ENCODE peak calls at places on chromosomes 4 and X, in six cellular contexts. C, V, Q, Z, U and J are unnamed samples.
A peak's percentile ranks its signal among the peaks of the same experiment; 100 is the strongest.

GRCh38 chr4:155735506-155735905 is 23.3 kb upstream of the GUCY1B1 start:
- DNase-seq in C (no peak), V (no peak), Q (peak; percentile 8), Z (no peak), U (no peak), J (no peak)

GRCh38 chr4:8618421-8618820 is 25.9 kb downstream of the CPZ start:
- DNase-seq in C (no peak), V (no peak), Q (no peak), Z (peak; percentile 27), U (peak; percentile 37), J (no peak)

GRCh38 chr4:79141530-79141929 is 184.3 kb downstream of the NAA11 start:
- DNase-seq in C (no peak), V (peak; percentile 82), Q (peak; percentile 16), Z (no peak), U (no peak), J (no peak)

GRCh38 chr4:110735691-110736090 is 112.8 kb upstream of the PITX2 start:
- DNase-seq in C (peak; percentile 23), V (peak; percentile 18), Q (peak; percentile 3), Z (no peak), U (no peak), J (no peak)

GRCh38 chr4:150090836-150091235 is 12.6 kb downstream of the DCLK2 start:
- DNase-seq in C (no peak), V (no peak), Q (no peak), Z (no peak), U (no peak), J (peak; percentile 63)

GRCh38 chr4:27094785-27095184 is 234.1 kb downstream of the STIM2 start:
- DNase-seq in C (peak; percentile 35), V (no peak), Q (no peak), Z (no peak), U (no peak), J (peak; percentile 98)

GRCh38 chr4:24476209-24476781 is 108.1 kb downstream of the DHX15 start:
- DNase-seq in C (peak; percentile 22), V (peak; percentile 15), Q (peak; percentile 46), Z (no peak), U (no peak), J (no peak)

GRCh38 chrX:16212024-16212423 is 44.7 kb downstream of the MAGEB17 start:
- DNase-seq in C (no peak), V (no peak), Q (peak; percentile 16), Z (no peak), U (no peak), J (no peak)

GRCh38 chrX:33273521-33273920 is 62.2 kb upstream of the DMD start:
- DNase-seq in C (no peak), V (no peak), Q (no peak), Z (no peak), U (no peak), J (no peak)

GRCh38 chr4:187480146-187481145 is 515.1 kb upstream of the ZFP42 start:
- DNase-seq in C (no peak), V (no peak), Q (peak; percentile 11), Z (no peak), U (no peak), J (peak; percentile 69)

GRCh38 chr4:1789552-1789951 is 3.5 kb upstream of the FGFR3 start:
- DNase-seq in C (no peak), V (no peak), Q (no peak), Z (no peak), U (no peak), J (no peak)

DNA sequence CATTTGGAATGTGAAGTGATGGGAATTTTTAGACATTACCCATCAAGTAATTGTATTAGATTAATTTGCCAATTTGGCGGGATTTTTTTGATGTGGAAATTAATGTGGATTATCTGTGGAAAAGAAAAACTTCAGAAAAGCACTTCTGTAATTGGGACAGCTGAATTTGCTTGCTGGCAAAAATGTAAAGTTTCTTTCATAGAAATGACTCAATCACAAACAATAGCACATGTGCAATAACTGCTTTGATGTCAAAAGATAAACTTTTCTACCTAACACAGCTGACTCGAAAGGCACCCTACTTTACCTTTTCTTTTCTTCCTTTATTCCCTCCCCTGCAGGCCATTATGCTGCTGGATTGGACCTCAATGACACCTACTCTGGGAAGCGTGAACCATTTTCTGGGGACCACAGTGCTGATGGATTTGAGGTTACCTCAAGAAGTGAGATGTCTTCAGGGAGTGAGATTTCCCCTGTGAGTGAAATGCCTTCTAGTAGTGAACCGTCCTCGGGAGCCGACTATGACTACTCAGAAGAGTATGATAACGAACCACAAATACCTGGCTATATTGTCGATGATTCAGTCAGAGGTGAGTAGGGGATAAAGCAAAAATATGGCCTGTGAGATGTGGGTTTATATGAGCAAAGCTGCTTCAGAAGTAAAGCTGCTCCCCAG is 1.4 kb downstream of the AREG start:
- DNase-seq in C (no peak), V (no peak), Q (peak; percentile 40), Z (no peak), U (no peak), J (no peak)
- H3K4me3 ChIP-seq in C (no peak overlapping the region), V (no peak overlapping the region), Q (peak overlapping the region; percentile 67), Z (no peak overlapping the region), U (no peak overlapping the region), J (no peak overlapping the region)

GRCh38 chr4:89586864-89587263 is 250.1 kb downstream of the SNCA start:
- DNase-seq in C (no peak), V (no peak), Q (peak; percentile 44), Z (no peak), U (no peak), J (peak; percentile 2)
- TF ChIP-seq CTCF in C (peak; percentile 22), V (peak; percentile 30), Q (peak; percentile 36), Z (no peak), U (no peak), J (peak; percentile 62)

DNA sequence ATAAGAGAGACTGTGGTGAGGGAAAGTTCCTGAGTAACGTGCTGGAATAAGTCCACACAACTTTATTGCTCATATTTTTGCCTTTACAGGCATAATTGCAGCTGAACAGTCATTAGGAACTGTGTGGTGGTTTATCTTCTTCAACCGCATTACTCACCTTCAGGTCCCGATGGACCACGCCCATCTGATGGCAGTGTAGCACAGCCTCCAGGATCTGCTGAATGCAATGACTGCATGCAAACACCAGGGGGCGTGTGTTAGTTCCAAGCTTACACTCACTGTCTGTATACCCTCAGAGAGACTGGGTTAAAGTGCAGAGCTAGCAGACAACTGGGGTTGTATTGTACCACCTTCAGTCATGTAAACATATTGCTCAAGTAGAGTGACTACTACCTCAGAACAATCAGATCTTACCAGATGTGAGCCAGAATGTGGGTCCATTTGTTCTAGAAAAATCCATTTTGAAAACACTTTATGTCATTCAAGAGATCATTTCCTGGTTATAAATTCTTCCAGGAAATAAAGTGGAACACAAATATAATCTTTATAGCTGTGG is 214.0 kb downstream of the CAMK2D start:
- DNase-seq in C (peak; percentile 92), V (peak; percentile 91), Q (peak; percentile 95), Z (peak; percentile 89), U (peak; percentile 81), J (peak; percentile 83)
- H3K4me3 ChIP-seq in C (no peak overlapping the region), V (no peak overlapping the region), Q (no peak overlapping the region), Z (no peak overlapping the region), U (no peak overlapping the region), J (no peak overlapping the region)

DNA sequence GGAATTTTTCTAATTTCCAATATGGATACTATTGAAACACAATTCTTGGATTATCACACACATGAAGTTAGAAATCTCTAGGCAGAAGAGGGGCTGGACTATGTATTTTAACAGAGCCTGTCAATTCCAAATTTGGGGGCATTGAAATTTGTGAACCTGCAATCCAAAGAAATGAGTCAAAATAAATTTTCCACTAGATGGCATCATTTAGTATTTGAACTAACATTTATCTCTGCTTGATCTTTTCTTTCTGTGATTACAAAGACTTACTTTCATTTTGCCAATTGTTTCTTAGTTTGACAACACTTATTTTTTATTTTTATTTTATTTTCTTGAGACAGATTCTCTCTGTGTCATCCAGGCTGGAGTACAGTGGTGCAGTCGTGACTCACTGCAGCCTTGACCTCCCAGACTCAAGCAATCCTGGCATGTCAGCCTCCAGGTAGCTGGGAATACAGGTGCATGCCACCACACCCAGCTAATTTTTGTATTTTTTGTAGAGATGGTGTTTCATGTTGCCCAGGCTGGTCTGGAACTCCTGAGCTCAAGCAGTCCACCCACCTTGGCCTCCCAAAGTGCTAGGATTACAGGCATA is 2.7 kb upstream of the PYURF start:
- DNase-seq in C (peak; percentile 14), V (no peak), Q (peak; percentile 17), Z (no peak), U (no peak), J (no peak)
- TF ChIP-seq CTCF in C (peak; percentile 43), V (no peak), Q (no peak), Z (no peak), U (no peak), J (peak; percentile 29)